ENCODE peak calls at places on chromosomes 6 and 20, in six cellular contexts. One of them, this sample, is unnamed.

GRCh38 chr20:54467622-54468021 is 7.8 kb upstream of the DOK5 start:
- DNase-seq in HCT116: no peak
- DNase-seq in GM12892: no peak
- DNase-seq in sigmoid colon: no peak
- DNase-seq in H1: no peak
- DNase-seq in vagina: no peak
- DNase-seq in this sample: no peak

GRCh38 chr20:36802326-36803223 is 29.0 kb upstream of the DSN1 start:
- DNase-seq in sigmoid colon: no peak
- DNase-seq in H1: no peak
- DNase-seq in vagina: no peak
- DNase-seq in HCT116: no peak
- DNase-seq in GM12892: no peak
- DNase-seq in this sample: no peak

GRCh38 chr6:42165016-42165415 is 8.1 kb upstream of the GUCA1A start:
- DNase-seq in GM12892: no peak
- DNase-seq in sigmoid colon: no peak
- DNase-seq in vagina: no peak
- DNase-seq in HCT116: no peak
- DNase-seq in H1: no peak
- DNase-seq in this sample: no peak

GRCh38 chr6:38973178-38974057 is 75.2 kb upstream of the GLP1R start:
- DNase-seq in H1: no peak
- DNase-seq in vagina: no peak
- DNase-seq in GM12892: peak
- DNase-seq in sigmoid colon: no peak
- DNase-seq in HCT116: peak
- DNase-seq in this sample: peak

GRCh38 chr6:166745801-166746668 is 119.0 kb upstream of the RPS6KA2 start:
- DNase-seq in vagina: no peak
- DNase-seq in GM12892: no peak
- DNase-seq in sigmoid colon: no peak
- DNase-seq in H1: no peak
- DNase-seq in HCT116: no peak
- DNase-seq in this sample: no peak

GRCh38 chr20:63360850-63361497 is at the start of gene CHRNA4:
- DNase-seq in HCT116: no peak
- DNase-seq in sigmoid colon: no peak
- DNase-seq in vagina: no peak
- DNase-seq in GM12892: no peak
- DNase-seq in H1: peak
- DNase-seq in this sample: no peak

GRCh38 chr6:26121141-26122004 is 34.1 kb downstream of the HFE start:
- DNase-seq in vagina: no peak
- DNase-seq in HCT116: peak
- DNase-seq in sigmoid colon: no peak
- DNase-seq in GM12892: no peak
- DNase-seq in H1: no peak
- DNase-seq in this sample: no peak

GRCh38 chr20:3563548-3564177 is 92.8 kb downstream of the ATRN start:
- DNase-seq in vagina: no peak
- DNase-seq in GM12892: no peak
- DNase-seq in sigmoid colon: no peak
- DNase-seq in HCT116: peak
- DNase-seq in H1: no peak
- DNase-seq in this sample: peak

GRCh38 chr6:105509506-105510331 is 106.8 kb upstream of the PREP start:
- DNase-seq in sigmoid colon: no peak
- DNase-seq in H1: peak
- DNase-seq in GM12892: no peak
- DNase-seq in vagina: no peak
- DNase-seq in HCT116: peak
- DNase-seq in this sample: no peak

GRCh38 chr20:19114410-19114809 is 98.0 kb upstream of the SLC24A3 start:
- DNase-seq in vagina: no peak
- DNase-seq in GM12892: no peak
- DNase-seq in sigmoid colon: no peak
- DNase-seq in HCT116: no peak
- DNase-seq in H1: no peak
- DNase-seq in this sample: no peak

GRCh38 chr6:165905744-165906143 is 242.7 kb upstream of the PDE10A start:
- DNase-seq in GM12892: no peak
- DNase-seq in H1: no peak
- DNase-seq in HCT116: no peak
- DNase-seq in sigmoid colon: no peak
- DNase-seq in vagina: no peak
- DNase-seq in this sample: no peak

GRCh38 chr20:39534846-39535245 is 572.7 kb downstream of the DHX35 start:
- DNase-seq in H1: no peak
- DNase-seq in vagina: no peak
- DNase-seq in sigmoid colon: no peak
- DNase-seq in GM12892: no peak
- DNase-seq in HCT116: no peak
- DNase-seq in this sample: no peak

GRCh38 chr6:55410674-55411073 is 83.4 kb downstream of the GFRAL start:
- DNase-seq in vagina: no peak
- DNase-seq in GM12892: no peak
- DNase-seq in H1: no peak
- DNase-seq in HCT116: no peak
- DNase-seq in sigmoid colon: no peak
- DNase-seq in this sample: no peak

GRCh38 chr6:85675030-85675819 is 32.5 kb upstream of the SYNCRIP start:
- DNase-seq in H1: no peak
- DNase-seq in sigmoid colon: no peak
- DNase-seq in HCT116: no peak
- DNase-seq in vagina: no peak
- DNase-seq in GM12892: no peak
- DNase-seq in this sample: no peak

GRCh38 chr20:50572922-50573777 is 63.0 kb downstream of the PTPN1 start:
- DNase-seq in HCT116: no peak
- DNase-seq in sigmoid colon: peak
- DNase-seq in H1: no peak
- DNase-seq in vagina: no peak
- DNase-seq in GM12892: no peak
- DNase-seq in this sample: no peak

GRCh38 chr6:121520337-121521163 is 85.1 kb downstream of the GJA1 start:
- DNase-seq in H1: no peak
- DNase-seq in vagina: no peak
- DNase-seq in HCT116: no peak
- DNase-seq in sigmoid colon: no peak
- DNase-seq in GM12892: no peak
- DNase-seq in this sample: no peak

GRCh38 chr6:95686272-95686671 is 108.9 kb downstream of the MANEA start:
- DNase-seq in HCT116: no peak
- DNase-seq in sigmoid colon: no peak
- DNase-seq in GM12892: no peak
- DNase-seq in H1: no peak
- DNase-seq in vagina: no peak
- DNase-seq in this sample: no peak

GRCh38 chr6:138987643-138988468 is at the start of gene REPS1:
- DNase-seq in sigmoid colon: peak
- DNase-seq in vagina: no peak
- DNase-seq in GM12892: peak
- DNase-seq in HCT116: peak
- DNase-seq in H1: peak
- DNase-seq in this sample: peak

GRCh38 chr6:39243809-39244208 is 14.5 kb upstream of the KCNK5 start:
- DNase-seq in vagina: no peak
- DNase-seq in sigmoid colon: peak
- DNase-seq in GM12892: no peak
- DNase-seq in HCT116: no peak
- DNase-seq in H1: no peak
- DNase-seq in this sample: no peak

GRCh38 chr20:37365760-37366638 is 20.1 kb downstream of the SRC start:
- DNase-seq in GM12892: no peak
- DNase-seq in H1: no peak
- DNase-seq in HCT116: no peak
- DNase-seq in sigmoid colon: peak
- DNase-seq in vagina: no peak
- DNase-seq in this sample: no peak

GRCh38 chr6:129661478-129662405 is 48.2 kb downstream of the ARHGAP18 start:
- DNase-seq in HCT116: no peak
- DNase-seq in H1: no peak
- DNase-seq in sigmoid colon: no peak
- DNase-seq in GM12892: no peak
- DNase-seq in vagina: no peak
- DNase-seq in this sample: no peak

DNA sequence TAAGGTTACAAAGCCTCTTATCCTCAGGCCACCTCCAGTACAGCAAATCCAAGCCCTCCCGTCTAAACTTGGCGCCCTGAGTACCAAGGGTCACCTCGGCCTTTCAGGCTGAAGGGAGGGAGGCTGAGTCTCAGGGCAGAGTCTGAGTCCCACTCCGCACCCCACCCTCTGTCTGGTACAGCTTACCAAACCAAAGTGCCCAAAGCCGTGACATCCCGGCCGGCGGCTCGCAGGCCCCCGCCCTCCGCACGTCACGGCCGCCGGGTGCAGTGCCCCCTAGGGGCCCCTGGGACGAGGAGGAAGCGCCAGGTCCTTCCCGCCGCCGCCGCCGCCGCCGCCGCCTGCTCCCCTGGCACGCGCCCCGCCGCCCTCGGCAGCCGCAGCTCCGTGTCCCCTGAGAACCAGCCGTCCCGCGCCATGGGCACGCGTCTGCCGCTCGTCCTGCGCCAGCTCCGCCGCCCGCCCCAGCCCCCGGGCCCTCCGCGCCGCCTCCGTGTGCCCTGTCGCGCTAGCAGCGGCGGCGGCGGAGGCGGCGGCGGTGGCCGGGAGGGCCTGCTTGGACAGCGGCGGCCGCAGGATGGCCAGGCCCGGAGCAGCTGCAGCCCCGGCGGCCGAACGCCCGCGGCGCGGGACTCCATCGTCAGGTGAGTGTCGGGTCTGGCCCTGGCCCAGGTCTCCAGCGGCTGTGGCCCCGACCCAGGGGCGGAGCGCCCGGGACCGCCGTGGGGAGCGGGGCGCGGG is at the start of gene MTHFD1L:
- DNase-seq in H1: peak
- DNase-seq in sigmoid colon: peak
- DNase-seq in vagina: no peak
- DNase-seq in GM12892: peak
- DNase-seq in HCT116: peak
- DNase-seq in this sample: peak
- TF ChIP-seq POLR2A in H1: no peak
- TF ChIP-seq POLR2A in sigmoid colon: no peak
- TF ChIP-seq POLR2A in vagina: peak
- TF ChIP-seq POLR2A in GM12892: peak
- TF ChIP-seq POLR2A in HCT116: peak
- TF ChIP-seq POLR2A in this sample: peak

DNA sequence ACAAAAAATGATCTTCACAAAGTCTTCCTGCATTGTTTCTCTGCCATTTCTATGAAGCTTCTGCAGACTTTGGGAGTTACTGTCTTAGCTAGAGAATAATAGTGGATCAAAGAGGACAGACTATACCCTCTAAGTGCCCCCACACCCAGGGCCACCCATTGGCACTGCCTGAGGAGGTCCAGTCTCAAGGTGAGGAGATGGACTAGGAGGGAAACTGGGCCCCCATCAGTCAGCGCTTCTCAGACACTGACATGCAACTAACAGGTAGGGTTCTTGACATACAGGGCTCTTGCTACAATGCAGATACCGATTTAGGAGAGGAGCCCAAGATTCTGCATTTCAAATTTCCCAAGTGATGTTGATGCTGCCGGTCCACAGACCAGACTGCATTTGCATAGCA is 24.3 kb downstream of the PCNA start:
- DNase-seq in HCT116: no peak
- DNase-seq in sigmoid colon: no peak
- DNase-seq in vagina: no peak
- DNase-seq in GM12892: no peak
- DNase-seq in H1: no peak
- DNase-seq in this sample: no peak
- TF ChIP-seq POLR2AphosphoS5 in HCT116: no peak
- TF ChIP-seq POLR2AphosphoS5 in sigmoid colon: no peak
- TF ChIP-seq POLR2AphosphoS5 in vagina: no peak
- TF ChIP-seq POLR2AphosphoS5 in GM12892: no peak
- TF ChIP-seq POLR2AphosphoS5 in H1: no peak
- TF ChIP-seq POLR2AphosphoS5 in this sample: no peak

GRCh38 chr6:107936162-107936909 is 21.7 kb downstream of the SEC63 start:
- DNase-seq in HCT116: no peak
- DNase-seq in sigmoid colon: no peak
- DNase-seq in H1: no peak
- DNase-seq in vagina: no peak
- DNase-seq in GM12892: no peak
- DNase-seq in this sample: no peak
- TF ChIP-seq POLR2A in HCT116: no peak
- TF ChIP-seq POLR2A in sigmoid colon: no peak
- TF ChIP-seq POLR2A in H1: no peak
- TF ChIP-seq POLR2A in vagina: no peak
- TF ChIP-seq POLR2A in GM12892: no peak
- TF ChIP-seq POLR2A in this sample: no peak

GRCh38 chr6:63805345-63805744 is 169.7 kb downstream of the PHF3 start:
- DNase-seq in GM12892: no peak
- DNase-seq in sigmoid colon: no peak
- DNase-seq in vagina: no peak
- DNase-seq in HCT116: no peak
- DNase-seq in H1: no peak
- DNase-seq in this sample: no peak

GRCh38 chr6:63806573-63806913 is 170.9 kb downstream of the PHF3 start:
- DNase-seq in HCT116: no peak
- DNase-seq in vagina: no peak
- DNase-seq in sigmoid colon: no peak
- DNase-seq in GM12892: no peak
- DNase-seq in H1: no peak
- DNase-seq in this sample: no peak

GRCh38 chr6:63804381-63804956 is 168.9 kb downstream of the PHF3 start:
- DNase-seq in H1: no peak
- DNase-seq in GM12892: no peak
- DNase-seq in HCT116: no peak
- DNase-seq in vagina: no peak
- DNase-seq in sigmoid colon: no peak
- DNase-seq in this sample: no peak

GRCh38 chr6:63807056-63807455 is 171.5 kb downstream of the PHF3 start:
- DNase-seq in H1: no peak
- DNase-seq in GM12892: no peak
- DNase-seq in HCT116: no peak
- DNase-seq in vagina: no peak
- DNase-seq in sigmoid colon: no peak
- DNase-seq in this sample: no peak

DNA sequence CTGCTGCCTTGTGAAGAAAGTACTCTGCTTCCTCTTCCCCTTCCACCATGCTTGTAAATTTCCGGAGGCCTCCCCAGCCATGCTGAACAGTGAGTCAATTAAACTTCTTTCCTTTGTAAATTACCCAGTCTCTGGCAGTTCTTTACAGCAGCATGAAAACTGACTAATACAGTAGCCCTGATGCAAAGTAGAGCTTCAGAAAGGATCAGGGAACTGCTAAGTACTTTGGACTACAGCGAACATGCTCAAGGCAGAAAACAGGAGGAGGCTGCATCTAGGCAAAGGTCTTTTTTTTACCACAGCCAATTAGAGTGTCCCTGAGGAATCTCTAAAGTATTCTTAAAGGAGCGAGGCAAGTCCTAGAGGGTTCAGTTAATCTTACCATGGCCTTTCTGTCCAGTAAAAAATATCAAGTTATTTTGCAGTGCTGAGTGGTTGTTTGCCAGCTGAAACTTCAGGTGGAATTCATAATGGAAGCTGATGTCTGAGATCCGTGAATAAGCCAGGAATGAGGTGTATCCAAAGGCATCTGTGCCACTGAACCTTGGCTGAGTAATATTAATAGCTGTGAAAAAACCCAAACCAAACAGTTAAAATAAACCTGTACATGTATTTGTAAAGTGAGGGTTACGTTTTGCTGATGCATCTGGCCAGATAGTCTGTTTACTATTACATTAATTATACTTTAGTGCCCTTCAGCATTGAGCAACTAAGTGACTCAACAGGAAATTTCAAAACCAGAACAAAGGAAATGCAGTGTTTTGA is 170.4 kb downstream of the PHF3 start:
- DNase-seq in GM12892: no peak
- DNase-seq in sigmoid colon: no peak
- DNase-seq in HCT116: no peak
- DNase-seq in H1: no peak
- DNase-seq in vagina: no peak
- DNase-seq in this sample: no peak
- TF ChIP-seq POLR2AphosphoS5 in GM12892: no peak
- TF ChIP-seq POLR2AphosphoS5 in sigmoid colon: peak
- TF ChIP-seq POLR2AphosphoS5 in HCT116: no peak
- TF ChIP-seq POLR2AphosphoS5 in H1: no peak
- TF ChIP-seq POLR2AphosphoS5 in vagina: no peak
- TF ChIP-seq POLR2AphosphoS5 in this sample: no peak